ENCODE peak calls at places on chromosomes 5 and 9, in six cellular contexts. Q is breast epithelium, R is choroid plexus epithelial cell, Y is spleen, H is neural progenitor cell, Z is transverse colon. C is an unnamed sample.

GRCh38 chr9:97761066-97761598 is 64.0 kb upstream of the XPA start:
- DNase-seq in Q (no peak), R (no peak), Y (no peak), H (no peak), Z (no peak), C (no peak)

GRCh38 chr5:177359451-177359851 is 1.7 kb downstream of the RGS14 start:
- DNase-seq in Q (no peak), R (no peak), Y (no peak), H (no peak), Z (no peak), C (no peak)

GRCh38 chr9:117414220-117414905 is 494 bp downstream of the ASTN2 start:
- DNase-seq in Q (peak; percentile 52), R (peak; percentile 5), Y (no peak), H (peak; percentile 76), Z (no peak), C (no peak)

GRCh38 chr9:131986089-131986488 is 93.6 kb downstream of the MED27 start:
- DNase-seq in Q (no peak), R (no peak), Y (no peak), H (no peak), Z (no peak), C (no peak)

GRCh38 chr9:18857769-18858168 is 175.2 kb downstream of the SAXO1 start:
- DNase-seq in Q (no peak), R (peak; percentile 89), Y (no peak), H (no peak), Z (no peak), C (no peak)

GRCh38 chr5:26482817-26483375 is 555.5 kb downstream of the CDH9 start:
- DNase-seq in Q (no peak), R (peak; percentile 22), Y (no peak), H (peak; percentile 87), Z (no peak), C (no peak)

GRCh38 chr5:145510324-145510723 is 324.8 kb downstream of the PRELID2 start:
- DNase-seq in Q (no peak), R (peak; percentile 79), Y (no peak), H (no peak), Z (no peak), C (no peak)

GRCh38 chr9:98457696-98458370 is 202.4 kb upstream of the TBC1D2 start:
- DNase-seq in Q (no peak), R (no peak), Y (no peak), H (no peak), Z (no peak), C (no peak)

GRCh38 chr9:127183814-127184582 is 61.6 kb upstream of the ANGPTL2 start:
- DNase-seq in Q (no peak), R (peak; percentile 82), Y (peak; percentile 72), H (no peak), Z (peak; percentile 32), C (peak; percentile 55)

GRCh38 chr5:167049043-167049663 is 1242.3 kb upstream of the WWC1 start:
- DNase-seq in Q (no peak), R (peak; percentile 45), Y (no peak), H (peak; percentile 71), Z (peak; percentile 46), C (no peak)

GRCh38 chr5:122463221-122463620 is 151.2 kb downstream of the SNCAIP start:
- DNase-seq in Q (no peak), R (peak; percentile 58), Y (no peak), H (no peak), Z (no peak), C (no peak)

GRCh38 chr5:154701181-154701580 is 54.0 kb upstream of the LARP1 start:
- DNase-seq in Q (no peak), R (no peak), Y (no peak), H (no peak), Z (no peak), C (no peak)

GRCh38 chr9:130896233-130897012 is at the start of gene QRFP:
- DNase-seq in Q (no peak), R (no peak), Y (no peak), H (no peak), Z (no peak), C (no peak)

GRCh38 chr9:89483592-89484474 is 14.1 kb downstream of the SEMA4D start:
- DNase-seq in Q (no peak), R (no peak), Y (peak; percentile 95), H (no peak), Z (peak; percentile 66), C (no peak)

GRCh38 chr9:36101916-36102741 is 34.4 kb upstream of the GLIPR2 start:
- DNase-seq in Q (no peak), R (peak; percentile 94), Y (no peak), H (no peak), Z (no peak), C (no peak)

GRCh38 chr5:23648656-23649055 is 141.2 kb downstream of the PRDM9 start:
- DNase-seq in Q (no peak), R (no peak), Y (no peak), H (no peak), Z (no peak), C (no peak)

GRCh38 chr5:163770625-163771024 is 265.2 kb downstream of the MAT2B start:
- DNase-seq in Q (no peak), R (no peak), Y (no peak), H (no peak), Z (no peak), C (no peak)

GRCh38 chr5:18397393-18397792 is 763.1 kb downstream of the TAF11L14 start:
- DNase-seq in Q (no peak), R (no peak), Y (no peak), H (no peak), Z (peak; percentile 17), C (no peak)

GRCh38 chr5:114360816-114361723 is 800 bp upstream of the KCNN2 start:
- DNase-seq in Q (no peak), R (no peak), Y (peak; percentile 74), H (peak; percentile 93), Z (no peak), C (no peak)

GRCh38 chr9:91820949-91821880 is 128.8 kb downstream of the ROR2 start:
- DNase-seq in Q (no peak), R (no peak), Y (peak; percentile 22), H (no peak), Z (no peak), C (no peak)

GRCh38 chr5:173472784-173473278 is 143.6 kb downstream of the BOD1 start:
- DNase-seq in Q (no peak), R (peak; percentile 60), Y (no peak), H (no peak), Z (no peak), C (no peak)

GRCh38 chr9:132588501-132589147 is 6.2 kb downstream of the BARHL1 start:
- DNase-seq in Q (no peak), R (no peak), Y (no peak), H (peak; percentile 73), Z (no peak), C (no peak)

GRCh38 chr5:79122963-79123362 is 11.4 kb downstream of the BHMT start:
- DNase-seq in Q (no peak), R (no peak), Y (no peak), H (no peak), Z (no peak), C (no peak)

GRCh38 chr5:171413153-171413910 is 6.1 kb upstream of the FGF18 start:
- DNase-seq in Q (no peak), R (no peak), Y (no peak), H (no peak), Z (no peak), C (no peak)

GRCh38 chr9:106772523-106773290 is 90.3 kb upstream of the ZNF462 start:
- DNase-seq in Q (no peak), R (peak; percentile 48), Y (no peak), H (no peak), Z (no peak), C (no peak)

GRCh38 chr5:15249152-15249551 is 250.8 kb upstream of the FBXL7 start:
- DNase-seq in Q (no peak), R (peak; percentile 89), Y (no peak), H (no peak), Z (no peak), C (no peak)

GRCh38 chr5:58891072-58891970 is 308.4 kb downstream of the RAB3C start:
- DNase-seq in Q (peak; percentile 59), R (peak; percentile 93), Y (no peak), H (peak; percentile 75), Z (peak; percentile 69), C (no peak)

GRCh38 chr9:79166005-79166404 is 405.8 kb upstream of the TLE4 start:
- DNase-seq in Q (no peak), R (peak; percentile 36), Y (no peak), H (no peak), Z (no peak), C (no peak)

GRCh38 chr5:27434335-27434734 is 395.9 kb upstream of the CDH9 start:
- DNase-seq in Q (no peak), R (no peak), Y (no peak), H (no peak), Z (no peak), C (no peak)

GRCh38 chr9:14292181-14292773 is 21.7 kb downstream of the NFIB start:
- DNase-seq in Q (no peak), R (no peak), Y (no peak), H (no peak), Z (no peak), C (no peak)
- H3K4me3 ChIP-seq in Q (no peak overlapping the region), R (no peak overlapping the region), Y (no peak overlapping the region), H (no peak overlapping the region), Z (no peak overlapping the region), C (no peak overlapping the region)

GRCh38 chr5:139268364-139269202 is 25.0 kb upstream of the MATR3 start:
- DNase-seq in Q (no peak), R (no peak), Y (no peak), H (peak; percentile 27), Z (no peak), C (no peak)
- TF ChIP-seq CTCF in Q (no peak), R (peak; percentile 31), Y (no peak), H (peak; percentile 13), Z (no peak), C (peak; percentile 55)

GRCh38 chr9:120850315-120850714 is 7.6 kb upstream of the PSMD5 start:
- DNase-seq in Q (no peak), R (no peak), Y (no peak), H (no peak), Z (no peak), C (no peak)
- H3K4me3 ChIP-seq in Q (no peak overlapping the region), R (no peak overlapping the region), Y (no peak overlapping the region), H (no peak overlapping the region), Z (no peak overlapping the region), C (no peak overlapping the region)

DNA sequence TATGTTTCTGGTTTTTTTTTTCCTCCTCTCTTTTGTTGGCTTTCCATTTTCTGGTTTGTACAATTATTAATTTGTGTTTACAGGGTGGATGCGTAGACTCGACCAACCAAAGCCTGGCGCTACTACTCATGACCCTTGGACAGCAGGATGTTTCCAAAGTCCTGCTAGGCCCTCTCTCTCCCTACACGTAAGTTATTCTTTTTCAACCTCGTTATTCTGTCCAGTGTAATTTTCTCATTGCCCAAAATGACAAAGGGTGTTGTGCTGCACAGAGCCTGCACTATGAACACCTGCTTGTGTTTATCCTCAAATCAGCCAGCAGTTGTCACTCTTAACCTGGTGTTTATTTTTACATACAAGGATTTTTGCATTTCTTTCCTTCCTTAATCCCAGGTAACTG is 56.6 kb downstream of the RCL1 start:
- DNase-seq in Q (no peak), R (no peak), Y (no peak), H (no peak), Z (no peak), C (no peak)
- TF ChIP-seq CTCF in Q (no peak), R (no peak), Y (no peak), H (no peak), Z (peak; percentile 11), C (peak; percentile 28)

C was measured in GM12864.